ENCODE peak calls at places on chromosomes 11 and 22, in nine cellular contexts. L is adipocyte; X is psoas muscle; I is GM23338; D is CD8-positive, alpha-beta T cell; H is adrenal gland; P is CD8-positive, alpha-beta memory T cell; B is Karpas-422; M is right atrium auricular region. S is an unnamed sample. For H3K4me1 and H3K27me3, the result is how much of the 10 kb centered on the place peaks cover.

GRCh38 chr11:124868322-124869274 is 3.4 kb downstream of the ROBO3 start:
- DNase-seq in D (no peak), X (no peak), L (no peak), B (no peak), H (no peak), P (no peak), I (peak), M (no peak), S (no peak)

GRCh38 chr11:2534131-2534956 is 89.5 kb downstream of the KCNQ1 start:
- DNase-seq in P (no peak), D (no peak), B (no peak), H (peak), I (peak), M (no peak), L (no peak), X (peak), S (no peak)

GRCh38 chr11:61917043-61917356 is 366 bp downstream of the RAB3IL1 start:
- DNase-seq in M (no peak), D (no peak), X (no peak), H (no peak), I (no peak), P (no peak), L (no peak), B (no peak), S (peak)

GRCh38 chr11:44817207-44817944 is 90.6 kb downstream of the TSPAN18 start:
- DNase-seq in M (no peak), X (no peak), B (no peak), I (no peak), D (no peak), H (no peak), L (no peak), P (no peak), S (no peak)

GRCh38 chr11:46308632-46309419 is 31.4 kb downstream of the CREB3L1 start:
- DNase-seq in M (peak), D (peak), H (peak), P (peak), I (peak), X (peak), B (peak), L (peak), S (peak)

GRCh38 chr11:123472236-123472935 is 42.3 kb downstream of the GRAMD1B start:
- DNase-seq in X (no peak), M (no peak), B (peak), H (peak), D (no peak), L (no peak), P (no peak), I (no peak), S (no peak)

GRCh38 chr11:111871693-111872161 is 346 bp upstream of the ALG9 start:
- DNase-seq in X (no peak), L (peak), D (no peak), M (no peak), P (no peak), B (peak), I (no peak), H (no peak), S (no peak)

GRCh38 chr11:62393735-62394134 is 25.1 kb upstream of the SCGB1A1 start:
- DNase-seq in M (no peak), I (no peak), D (no peak), H (no peak), P (no peak), L (no peak), X (no peak), B (no peak), S (no peak)

GRCh38 chr22:27283714-27284113 is 517.8 kb downstream of the MN1 start:
- DNase-seq in P (no peak), D (no peak), H (no peak), I (no peak), X (no peak), M (no peak), B (peak), L (no peak), S (peak)

GRCh38 chr11:134596404-134596803 is 184.4 kb upstream of the B3GAT1 start:
- DNase-seq in D (no peak), B (no peak), P (no peak), M (peak), L (no peak), X (no peak), H (no peak), I (no peak), S (peak)

GRCh38 chr11:116700586-116701220 is 72.1 kb downstream of the BUD13 start:
- DNase-seq in I (no peak), D (no peak), H (no peak), X (no peak), B (no peak), P (no peak), M (no peak), L (no peak), S (peak)

GRCh38 chr11:117466966-117467365 is 139.3 kb downstream of the CEP164 start:
- DNase-seq in I (no peak), B (no peak), X (no peak), M (no peak), H (no peak), P (no peak), L (no peak), D (no peak), S (no peak)

GRCh38 chr22:31272522-31273446 is 19.5 kb downstream of the PIK3IP1 start:
- DNase-seq in M (no peak), B (peak), X (no peak), I (peak), H (peak), P (no peak), D (peak), L (peak), S (peak)

GRCh38 chr22:40081662-40082061 is 86.9 kb downstream of the FAM83F start:
- DNase-seq in P (no peak), L (no peak), I (no peak), M (no peak), H (no peak), B (no peak), D (no peak), X (no peak), S (no peak)
- H3K4me1 ChIP-seq in P (half or more), L (under half), I (under half), M (under half), H (under half), B (under half), D (half or more), X (under half), S (under half)

GRCh38 chr22:48262596-48263430 is 1500.4 kb downstream of the TBC1D22A start:
- DNase-seq in L (no peak), I (no peak), B (no peak), M (no peak), P (no peak), X (no peak), D (no peak), H (no peak), S (no peak)
- H3K27me3 ChIP-seq in L (under half), I (under half), B (under half), M (under half), P (under half), X (under half), D (under half), H (under half), S (under half)

DNA sequence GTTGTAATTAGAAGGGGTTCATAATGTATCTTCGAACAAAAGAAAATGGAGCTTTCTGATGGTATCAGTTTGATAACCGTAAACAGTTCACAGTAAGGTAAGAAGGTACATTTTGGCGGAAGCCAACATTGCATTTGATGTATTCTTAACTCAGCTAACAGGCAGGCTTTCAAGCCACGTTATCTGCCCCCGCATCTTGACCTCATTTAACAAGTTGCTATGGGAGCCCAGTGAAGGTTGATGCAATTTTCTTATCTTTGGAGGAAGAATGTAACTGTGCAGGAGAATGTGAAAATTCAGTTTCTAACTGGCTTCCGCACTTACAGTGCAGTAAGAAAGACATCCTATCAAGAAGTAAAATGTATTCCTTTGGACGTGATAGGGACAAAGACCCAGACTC is 110.6 kb downstream of the ETS1 start:
- DNase-seq in P (peak), I (no peak), B (no peak), H (no peak), D (peak), M (no peak), X (no peak), L (no peak), S (no peak)
- H3K4me1 ChIP-seq in P (half or more), I (under half), B (half or more), H (half or more), D (half or more), M (under half), X (under half), L (half or more), S (under half)

GRCh38 chr22:25566812-25567211 is 2.3 kb downstream of the GRK3 start:
- DNase-seq in I (no peak), X (no peak), L (no peak), P (no peak), M (no peak), B (no peak), D (no peak), H (no peak), S (no peak)
- H3K27me3 ChIP-seq in I (under half), X (under half), L (under half), P (under half), M (under half), B (under half), D (under half), H (under half), S (under half)

DNA sequence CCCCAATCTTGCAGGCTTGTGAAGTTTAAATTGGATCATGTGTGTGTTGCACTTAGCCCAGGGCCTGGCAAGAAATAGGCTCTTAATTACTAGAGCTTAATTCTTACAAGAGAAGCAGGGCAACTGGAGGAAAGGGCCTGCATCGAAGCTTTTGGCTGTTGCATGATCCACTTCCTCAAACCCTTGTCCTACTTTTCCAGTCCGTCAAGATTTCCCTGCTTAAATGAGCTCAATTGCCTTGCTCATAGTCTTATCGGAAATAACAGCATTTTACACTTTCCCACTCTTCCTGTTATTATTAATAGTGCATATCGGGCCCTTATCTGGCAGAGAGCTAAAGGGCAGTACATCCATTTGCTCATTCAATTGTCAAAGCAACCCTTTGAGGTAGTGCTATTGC is 18.1 kb downstream of the DTX4 start:
- DNase-seq in X (no peak), I (no peak), L (no peak), H (no peak), D (no peak), M (no peak), P (no peak), B (no peak), S (no peak)
- H3K4me1 ChIP-seq in X (under half), I (under half), L (half or more), H (under half), D (under half), M (under half), P (under half), B (under half), S (half or more)

S was measured in Caco-2.